ENCODE peak calls at places on chromosomes 7 and 10, in five cellular contexts. F is tibial nerve, U is mammary epithelial cell, P is MM.1S, G is ascending aorta. E is an unnamed sample.
A peak's percentile ranks its signal among the peaks of the same experiment; 100 is the strongest.

GRCh38 chr10:6473901-6474370 is 106.1 kb downstream of the PRKCQ start:
- DNase-seq in F (no peak), U (peak; percentile 6), P (peak; percentile 89), G (no peak), E (peak; percentile 48)

GRCh38 chr10:80187465-80188409 is 17.6 kb downstream of the ANXA11 start:
- DNase-seq in F (no peak), U (no peak), P (peak; percentile 91), G (peak; percentile 64), E (peak; percentile 51)

GRCh38 chr10:62373995-62374861 is at the start of gene ZNF365:
- DNase-seq in F (no peak), U (peak; percentile 78), P (peak; percentile 14), G (peak; percentile 77), E (peak; percentile 2)

GRCh38 chr10:128210215-128211063 is 84.2 kb upstream of the MKI67 start:
- DNase-seq in F (peak; percentile 37), U (peak; percentile 12), P (peak; percentile 61), G (peak; percentile 75), E (peak; percentile 41)

GRCh38 chr7:133099887-133100286 is 18.0 kb upstream of the CHCHD3 start:
- DNase-seq in F (no peak), U (no peak), P (no peak), G (no peak), E (no peak)

GRCh38 chr7:139482122-139482521 is 1.4 kb downstream of the KLRG2 start:
- DNase-seq in F (no peak), U (no peak), P (no peak), G (no peak), E (no peak)

GRCh38 chr10:125048101-125048864 is 106.4 kb downstream of the ZRANB1 start:
- DNase-seq in F (peak; percentile 68), U (peak; percentile 74), P (peak; percentile 53), G (peak; percentile 92), E (peak; percentile 74)

GRCh38 chr7:157513162-157513621 is 176.4 kb downstream of the DNAJB6 start:
- DNase-seq in F (no peak), U (no peak), P (no peak), G (no peak), E (no peak)

GRCh38 chr7:38393874-38394273 is 120.4 kb upstream of the TARP start:
- DNase-seq in F (no peak), U (no peak), P (peak; percentile 92), G (no peak), E (peak; percentile 26)

GRCh38 chr10:3027866-3028265 is 39.5 kb upstream of the PFKP start:
- DNase-seq in F (no peak), U (no peak), P (no peak), G (no peak), E (no peak)

GRCh38 chr7:137969828-137970227 is 32.1 kb downstream of the CREB3L2 start:
- DNase-seq in F (no peak), U (no peak), P (no peak), G (no peak), E (no peak)

GRCh38 chr10:86857097-86857825 is 100.2 kb downstream of the MMRN2 start:
- DNase-seq in F (no peak), U (no peak), P (no peak), G (no peak), E (no peak)

GRCh38 chr7:69624431-69624830 is 26.2 kb downstream of the AUTS2 start:
- DNase-seq in F (no peak), U (no peak), P (no peak), G (no peak), E (no peak)

GRCh38 chr7:101686030-101686429 is 56.9 kb upstream of the MYL10 start:
- DNase-seq in F (no peak), U (no peak), P (no peak), G (no peak), E (no peak)

GRCh38 chr10:115665549-115665948 is 572.4 kb downstream of the ATRNL1 start:
- DNase-seq in F (no peak), U (no peak), P (no peak), G (no peak), E (no peak)

GRCh38 chr7:43905954-43906326 is 456 bp downstream of the URGCP start:
- DNase-seq in F (no peak), U (peak; percentile 25), P (peak; percentile 34), G (no peak), E (peak; percentile 29)

GRCh38 chr10:67893637-67894036 is 9.2 kb downstream of the SIRT1 start:
- DNase-seq in F (no peak), U (no peak), P (no peak), G (no peak), E (no peak)

DNA sequence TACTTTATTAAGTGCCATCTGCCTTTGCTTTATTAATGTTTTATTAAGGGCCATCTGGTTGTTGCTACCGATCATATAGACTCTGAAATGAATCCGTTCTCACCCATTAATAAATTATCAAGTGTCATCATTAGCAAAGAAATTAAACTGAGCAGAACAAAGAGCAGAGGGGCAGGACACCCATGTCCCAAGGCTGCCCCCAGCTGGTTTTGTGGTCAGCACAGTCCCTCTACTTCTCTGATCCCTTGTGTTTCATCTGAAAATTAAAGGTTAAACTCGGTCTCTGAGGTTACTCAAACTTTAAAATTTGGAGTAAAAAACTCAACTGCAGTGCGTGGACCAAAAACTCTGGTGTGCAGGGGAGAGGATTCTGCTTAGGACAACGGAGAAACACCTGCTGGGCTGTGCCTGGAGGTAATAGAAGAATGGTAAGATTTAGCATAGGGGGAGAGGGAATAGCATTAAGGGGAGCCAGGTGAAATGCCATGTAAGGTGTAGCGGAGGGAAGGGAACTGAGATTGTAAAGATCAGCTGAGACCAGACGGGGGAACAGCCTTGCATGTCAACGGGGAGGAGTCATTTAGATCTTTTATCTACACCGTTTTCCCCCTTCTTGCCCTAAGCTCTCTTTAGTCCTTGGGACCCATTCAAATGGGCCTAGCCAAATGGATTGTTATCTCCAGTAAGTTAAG is 10.8 kb upstream of the GSDME start:
- DNase-seq in F (no peak), U (no peak), P (no peak), G (no peak), E (no peak)
- TF ChIP-seq CTCF in F (no peak), U (peak; percentile 31), P (peak; percentile 7), G (no peak), E (no peak)

DNA sequence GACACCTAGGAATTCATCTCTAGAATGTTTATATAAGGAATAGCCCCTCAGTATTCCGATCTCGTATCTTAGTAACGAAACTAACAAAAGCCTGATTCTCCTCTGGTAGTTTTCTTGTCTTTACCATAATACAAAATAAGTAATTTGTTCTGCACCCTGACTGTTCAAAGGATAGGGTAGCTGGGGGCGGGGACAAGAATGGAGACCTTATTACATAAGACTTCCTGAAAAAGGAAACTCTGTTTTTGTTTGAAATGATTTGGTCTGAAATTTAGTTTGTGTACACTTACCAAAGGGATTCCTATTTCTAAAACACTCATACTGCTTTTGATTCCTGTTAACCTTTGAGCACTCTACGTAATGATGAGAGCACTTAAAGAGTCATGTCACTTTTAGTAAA is 17.2 kb downstream of the IKZF1 start:
- DNase-seq in F (no peak), U (no peak), P (no peak), G (no peak), E (no peak)
- H3K4me3 ChIP-seq in F (no peak overlapping the region), U (no peak overlapping the region), P (no peak overlapping the region), G (no peak overlapping the region), E (peak overlapping the region; percentile 22)

DNA sequence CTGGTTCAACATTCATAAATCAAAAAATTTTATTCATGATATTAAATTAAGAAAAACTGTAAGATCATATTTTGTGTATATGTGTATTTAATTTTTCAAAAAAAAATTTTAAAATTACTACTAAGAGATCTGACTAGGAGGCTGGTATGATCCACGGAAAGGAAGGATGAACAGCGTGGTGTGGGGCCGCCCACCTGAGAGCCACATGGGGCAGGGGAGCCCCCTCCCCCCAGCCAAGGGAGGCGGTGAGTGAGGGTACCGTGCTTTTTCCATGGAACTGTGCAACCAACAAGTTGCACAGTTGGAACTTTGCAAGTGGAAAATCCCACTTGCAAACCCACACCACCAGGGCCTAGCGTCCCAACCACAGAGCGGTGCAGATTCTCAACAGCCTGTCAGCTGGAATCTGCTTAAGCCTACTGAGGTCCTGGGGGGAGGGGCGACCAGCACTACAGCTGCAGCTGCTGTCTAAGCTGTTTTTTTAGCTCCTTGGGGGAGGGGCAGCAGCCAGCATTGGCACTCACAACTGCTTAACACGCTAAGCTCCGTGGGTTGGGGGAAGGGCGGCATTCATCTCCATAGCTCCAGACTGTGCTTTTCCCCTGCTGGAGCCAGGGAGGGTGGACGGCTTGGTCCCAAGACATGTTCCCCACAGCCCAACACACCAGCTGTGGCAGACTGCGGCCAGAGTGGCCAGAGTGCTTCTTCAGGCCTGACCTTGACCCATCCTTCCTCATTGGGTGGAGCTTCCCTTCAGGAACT is 94.2 kb upstream of the IGFBP3 start:
- DNase-seq in F (no peak), U (no peak), P (peak; percentile 61), G (no peak), E (peak; percentile 8)
- TF ChIP-seq CTCF in F (no peak), U (no peak), P (no peak), G (no peak), E (no peak)

GRCh38 chr7:107125475-107125874 is 43.3 kb upstream of the HBP1 start:
- DNase-seq in F (no peak), U (no peak), P (no peak), G (no peak), E (no peak)
- H3K4me3 ChIP-seq in F (no peak overlapping the region), U (no peak overlapping the region), P (no peak overlapping the region), G (no peak overlapping the region), E (no peak overlapping the region)

GRCh38 chr7:29325508-29325907 is 130.9 kb downstream of the CHN2 start:
- DNase-seq in F (no peak), U (no peak), P (no peak), G (no peak), E (no peak)

GRCh38 chr7:29328811-29329210 is 134.2 kb downstream of the CHN2 start:
- DNase-seq in F (no peak), U (no peak), P (no peak), G (no peak), E (no peak)

GRCh38 chr7:29327455-29327854 is 132.9 kb downstream of the CHN2 start:
- DNase-seq in F (no peak), U (no peak), P (no peak), G (no peak), E (no peak)

GRCh38 chr7:29328050-29328449 is 133.5 kb downstream of the CHN2 start:
- DNase-seq in F (no peak), U (no peak), P (no peak), G (no peak), E (no peak)

GRCh38 chr7:29326872-29327271 is 132.3 kb downstream of the CHN2 start:
- DNase-seq in F (no peak), U (no peak), P (no peak), G (no peak), E (no peak)
- TF ChIP-seq CTCF in F (no peak), U (no peak), P (no peak), G (no peak), E (no peak)

E was measured in GM12865.